ENCODE peak calls at places on chromosomes 7 and 10, in nine cellular contexts. Y is PC-3, E is HepG2, J is choroid plexus epithelial cell, L is cardiac muscle cell, U is transverse colon, T is body of pancreas, I is hepatocyte, Z is stomach. M is an unnamed sample.
A peak's percentile ranks its signal among the peaks of the same experiment; 100 is the strongest.

GRCh38 chr7:96591900-96592676 is 117.6 kb downstream of the SEM1 start:
- DNase-seq in Y (peak; percentile 39), E (no peak), J (no peak), L (no peak), U (no peak), T (no peak), I (no peak), Z (no peak), M (no peak)

GRCh38 chr10:15439381-15439837 is 68.3 kb upstream of the FAM171A1 start:
- DNase-seq in Y (no peak), E (peak; percentile 14), J (peak; percentile 56), L (peak; percentile 86), U (peak; percentile 19), T (no peak), I (peak; percentile 54), Z (no peak), M (no peak)

GRCh38 chr7:130361681-130362080 is 17.1 kb downstream of the CPA5 start:
- DNase-seq in Y (no peak), E (no peak), J (no peak), L (no peak), U (no peak), T (no peak), I (no peak), Z (no peak), M (no peak)

GRCh38 chr10:13414855-13415254 is 66.8 kb upstream of the SEPHS1 start:
- DNase-seq in Y (peak; percentile 9), E (peak; percentile 88), J (peak; percentile 45), L (peak; percentile 39), U (peak; percentile 39), T (peak; percentile 60), I (peak; percentile 59), Z (peak; percentile 57), M (peak; percentile 24)

GRCh38 chr7:33986951-33987948 is 81.9 kb downstream of the BMPER start:
- DNase-seq in Y (peak; percentile 96), E (peak; percentile 27), J (peak; percentile 99), L (peak; percentile 96), U (no peak), T (no peak), I (peak; percentile 71), Z (no peak), M (peak; percentile 91)

GRCh38 chr10:131231965-131232541 is 79.5 kb downstream of the TCERG1L start:
- DNase-seq in Y (no peak), E (no peak), J (no peak), L (no peak), U (no peak), T (no peak), I (no peak), Z (no peak), M (no peak)

GRCh38 chr10:31320179-31320597 is 1.2 kb downstream of the ZEB1 start:
- DNase-seq in Y (peak; percentile 26), E (no peak), J (no peak), L (peak; percentile 50), U (peak; percentile 42), T (peak; percentile 24), I (peak; percentile 35), Z (peak; percentile 31), M (peak; percentile 48)

GRCh38 chr7:149767068-149767467 is 6.3 kb downstream of the ZNF467 start:
- DNase-seq in Y (no peak), E (no peak), J (no peak), L (no peak), U (no peak), T (no peak), I (no peak), Z (no peak), M (no peak)

GRCh38 chr7:132996581-132997242 is 85.2 kb downstream of the CHCHD3 start:
- DNase-seq in Y (no peak), E (no peak), J (no peak), L (peak; percentile 7), U (no peak), T (no peak), I (no peak), Z (no peak), M (no peak)

GRCh38 chr7:117435475-117436043 is 8.3 kb upstream of the ASZ1 start:
- DNase-seq in Y (peak; percentile 4), E (no peak), J (peak; percentile 2), L (no peak), U (no peak), T (no peak), I (peak; percentile 28), Z (no peak), M (no peak)

GRCh38 chr7:64180989-64181388 is 26.0 kb upstream of the ZNF735 start:
- DNase-seq in Y (peak; percentile 34), E (no peak), J (peak; percentile 5), L (peak; percentile 1), U (no peak), T (no peak), I (no peak), Z (no peak), M (peak; percentile 2)

GRCh38 chr7:21497072-21497471 is 45.8 kb upstream of the DNAH11 start:
- DNase-seq in Y (no peak), E (no peak), J (peak; percentile 74), L (peak; percentile 46), U (no peak), T (peak; percentile 40), I (no peak), Z (no peak), M (peak; percentile 18)
- TF ChIP-seq CTCF in Y (no peak), E (peak; percentile 23), J (peak; percentile 91), L (peak; percentile 49), U (no peak), T (peak; percentile 27), I (no peak), Z (peak; percentile 18), M (peak; percentile 20)

GRCh38 chr10:132397036-132397541 is at the start of gene PWWP2B:
- DNase-seq in Y (peak; percentile 19), E (no peak), J (no peak), L (peak; percentile 48), U (peak; percentile 72), T (peak; percentile 70), I (peak; percentile 85), Z (peak; percentile 75), M (no peak)

GRCh38 chr10:132397671-132398565 is 918 bp downstream of the PWWP2B start:
- DNase-seq in Y (peak; percentile 69), E (no peak), J (peak; percentile 28), L (peak; percentile 45), U (peak; percentile 67), T (peak; percentile 70), I (peak; percentile 68), Z (peak; percentile 68), M (peak; percentile 53)

GRCh38 chr10:132394936-132395703 is 1.9 kb upstream of the PWWP2B start:
- DNase-seq in Y (no peak), E (no peak), J (no peak), L (no peak), U (no peak), T (no peak), I (no peak), Z (no peak), M (no peak)

GRCh38 chr10:132395704-132396494 is 1.1 kb upstream of the PWWP2B start:
- DNase-seq in Y (no peak), E (peak; percentile 62), J (peak; percentile 41), L (peak; percentile 57), U (peak; percentile 82), T (peak; percentile 77), I (peak; percentile 88), Z (peak; percentile 87), M (no peak)

GRCh38 chr10:132396495-132397035 is 435 bp upstream of the PWWP2B start:
- DNase-seq in Y (peak; percentile 45), E (peak; percentile 26), J (peak; percentile 25), L (peak; percentile 56), U (peak; percentile 77), T (peak; percentile 74), I (peak; percentile 90), Z (peak; percentile 75), M (peak; percentile 34)
- TF ChIP-seq CTCF in Y (no peak), E (peak; percentile 39), J (no peak), L (no peak), U (no peak), T (peak; percentile 24), I (peak; percentile 24), Z (peak; percentile 24), M (peak; percentile 21)

DNA sequence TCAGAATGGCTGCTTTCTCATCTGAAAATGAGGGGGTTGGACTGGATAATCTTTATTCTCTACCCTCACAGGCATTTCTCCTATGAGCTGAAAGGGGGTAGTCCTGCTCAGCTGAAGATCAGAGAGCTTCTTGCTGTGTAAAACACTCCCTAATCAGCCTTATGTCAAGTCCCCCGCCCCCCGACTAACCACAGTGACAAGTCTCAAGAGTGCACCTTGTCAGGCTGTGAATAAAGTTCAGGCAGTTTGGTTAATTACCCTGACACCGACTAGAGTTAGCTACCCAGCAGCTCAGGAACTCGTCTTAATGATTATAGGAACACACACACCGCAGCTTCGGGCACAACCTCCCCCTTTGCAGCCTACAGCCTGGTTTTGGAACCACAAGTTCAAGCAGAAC is 513.7 kb downstream of the RPS24 start:
- DNase-seq in Y (no peak), E (no peak), J (no peak), L (no peak), U (no peak), T (no peak), I (no peak), Z (no peak), M (no peak)
- TF ChIP-seq CTCF in Y (no peak), E (no peak), J (no peak), L (no peak), U (no peak), T (no peak), I (no peak), Z (no peak), M (no peak)

GRCh38 chr7:20218261-20218660 is 1.1 kb upstream of the MACC1 start:
- DNase-seq in Y (peak; percentile 69), E (peak; percentile 19), J (no peak), L (no peak), U (no peak), T (no peak), I (no peak), Z (no peak), M (no peak)

GRCh38 chr7:20219446-20220292 is 2.5 kb upstream of the MACC1 start:
- DNase-seq in Y (peak; percentile 90), E (peak; percentile 99), J (peak; percentile 95), L (peak; percentile 94), U (peak; percentile 90), T (peak; percentile 84), I (peak; percentile 85), Z (peak; percentile 84), M (peak; percentile 82)

GRCh38 chr7:20219062-20219445 is 1.9 kb upstream of the MACC1 start:
- DNase-seq in Y (no peak), E (no peak), J (no peak), L (no peak), U (no peak), T (no peak), I (no peak), Z (no peak), M (no peak)

GRCh38 chr7:20216637-20217036 is 547 bp downstream of the MACC1 start:
- DNase-seq in Y (no peak), E (no peak), J (no peak), L (no peak), U (no peak), T (no peak), I (no peak), Z (no peak), M (no peak)

DNA sequence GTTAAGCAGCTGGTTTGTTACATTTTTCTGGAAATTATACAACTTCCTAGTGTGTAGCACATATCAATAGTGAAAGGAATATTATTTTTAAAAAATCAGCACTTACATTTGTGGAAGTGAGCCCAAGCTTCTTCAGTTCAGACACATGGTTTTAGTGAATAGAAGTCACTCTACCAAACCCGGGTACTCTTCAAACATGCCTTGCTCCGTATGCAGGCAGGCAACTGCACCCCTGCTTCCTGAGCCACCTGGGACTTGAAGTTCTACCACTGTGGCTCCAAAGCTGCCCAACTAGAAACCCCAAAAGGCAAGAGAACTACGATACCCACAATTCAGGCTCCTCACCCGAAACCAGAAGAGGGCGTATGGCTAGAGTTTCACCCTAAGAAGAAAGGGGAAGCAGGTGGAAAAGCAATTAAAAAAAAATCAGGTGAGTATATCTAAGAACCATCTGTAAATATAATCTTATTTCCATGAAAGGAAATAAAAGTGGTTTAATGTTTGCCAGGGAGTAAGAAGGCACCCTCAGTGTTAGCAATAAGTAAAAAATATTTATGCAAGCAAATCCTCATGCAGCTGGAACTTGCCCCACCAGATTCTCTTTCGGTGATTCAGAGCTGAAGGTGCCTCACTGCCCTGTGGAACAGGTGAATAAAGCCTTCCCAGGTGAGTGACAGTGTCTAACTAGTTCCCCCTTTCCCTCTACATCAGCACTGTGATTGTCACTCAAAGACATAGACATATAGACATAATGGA is at the start of gene MACC1:
- DNase-seq in Y (peak; percentile 95), E (no peak), J (no peak), L (no peak), U (peak; percentile 84), T (peak; percentile 82), I (peak; percentile 86), Z (peak; percentile 78), M (peak; percentile 69)
- TF ChIP-seq CTCF in Y (peak; percentile 67), E (no peak), J (no peak), L (no peak), U (peak; percentile 71), T (peak; percentile 38), I (peak; percentile 41), Z (peak; percentile 24), M (no peak)

M was measured in MCF 10A.